ENCODE peak calls at places on chromosomes 5 and 9, in seven cellular contexts. F is T-cell; B is EL; V is stimulated activated CD8-positive, alpha-beta memory T cell treated with anti-CD3 and anti-CD28 coated beads, Interleukin-4, amount 100 ng/mL, for 4 hours; U is NAMALWA; I is NCI-H446; G is activated CD8-positive, alpha-beta memory T cell treated with anti-CD3 and anti-CD28 coated beads, Interleukin-2, amount 50 U/mL, for 48 hours. O is an unnamed sample.

GRCh38 chr9:109251080-109251775 is 69.6 kb downstream of the EPB41L4B start:
- DNase-seq in F (no peak), B (peak; percentile 80), V (no peak), U (no peak), I (no peak), G (no peak), O (no peak)

GRCh38 chr5:30581198-30581925 is 612.1 kb upstream of the CDH6 start:
- DNase-seq in F (no peak), B (no peak), V (no peak), U (no peak), I (no peak), G (no peak), O (no peak)

GRCh38 chr9:76658510-76659231 is 105.6 kb upstream of the PCA3 start:
- DNase-seq in F (no peak), B (peak; percentile 59), V (no peak), U (peak; percentile 70), I (no peak), G (no peak), O (no peak)

GRCh38 chr9:120161801-120162200 is 418.2 kb downstream of the CDK5RAP2 start:
- DNase-seq in F (no peak), B (no peak), V (no peak), U (no peak), I (peak; percentile 7), G (no peak), O (no peak)

GRCh38 chr9:137665697-137666504 is 47.1 kb downstream of the EHMT1 start:
- DNase-seq in F (no peak), B (no peak), V (no peak), U (no peak), I (no peak), G (no peak), O (no peak)

GRCh38 chr5:71938886-71939285 is 168.4 kb upstream of the MAP1B start:
- DNase-seq in F (no peak), B (no peak), V (no peak), U (no peak), I (no peak), G (no peak), O (no peak)

GRCh38 chr5:169805527-169805934 is 168.5 kb downstream of the DOCK2 start:
- DNase-seq in F (no peak), B (peak; percentile 33), V (peak; percentile 38), U (no peak), I (no peak), G (peak; percentile 79), O (no peak)

GRCh38 chr5:932628-933250 is 40.1 kb downstream of the TRIP13 start:
- DNase-seq in F (no peak), B (no peak), V (no peak), U (no peak), I (no peak), G (peak; percentile 51), O (no peak)

GRCh38 chr5:156178117-156178516 is 148.8 kb upstream of the SGCD start:
- DNase-seq in F (no peak), B (no peak), V (no peak), U (no peak), I (no peak), G (no peak), O (no peak)

GRCh38 chr9:69380811-69381210 is 55.8 kb downstream of the ENTREP1 start:
- DNase-seq in F (no peak), B (peak; percentile 48), V (no peak), U (no peak), I (no peak), G (no peak), O (no peak)

GRCh38 chr5:172433513-172433912 is 20.8 kb downstream of the SH3PXD2B start:
- DNase-seq in F (no peak), B (no peak), V (no peak), U (no peak), I (no peak), G (no peak), O (no peak)

O was measured in stimulated activated naive CD4-positive, alpha-beta T cell.